ENCODE peak calls at places on chromosomes 4 and X, in six cellular contexts. E, V, W, Q, D and Y are unnamed samples.

GRCh38 chrX:102746134-102746584 is 25.6 kb downstream of the GPRASP3 start:
- DNase-seq in E (peak), V (no peak), W (peak), Q (no peak), D (peak), Y (no peak)

GRCh38 chr4:54225671-54226398 is 3.3 kb upstream of the PDGFRA start:
- DNase-seq in E (peak), V (no peak), W (no peak), Q (no peak), D (no peak), Y (peak)

GRCh38 chrX:136063340-136064079 is 78.3 kb downstream of the SLC9A6 start:
- DNase-seq in E (no peak), V (no peak), W (no peak), Q (no peak), D (no peak), Y (no peak)

GRCh38 chrX:31420711-31421151 is 348.9 kb upstream of the FTHL17 start:
- DNase-seq in E (no peak), V (no peak), W (no peak), Q (no peak), D (no peak), Y (no peak)

GRCh38 chr4:165780735-165781134 is 92.3 kb upstream of the TLL1 start:
- DNase-seq in E (no peak), V (no peak), W (no peak), Q (no peak), D (no peak), Y (no peak)

GRCh38 chr4:138775485-138775884 is 240.1 kb upstream of the NOCT start:
- DNase-seq in E (no peak), V (no peak), W (no peak), Q (no peak), D (no peak), Y (no peak)

GRCh38 chrX:133859336-133859735 is 126.1 kb downstream of the GPC3 start:
- DNase-seq in E (no peak), V (no peak), W (no peak), Q (no peak), D (no peak), Y (no peak)

GRCh38 chr4:142741995-142742394 is 104.1 kb downstream of the INPP4B start:
- DNase-seq in E (no peak), V (no peak), W (no peak), Q (no peak), D (no peak), Y (no peak)

GRCh38 chrX:38379088-38379487 is 26.7 kb downstream of the OTC start:
- DNase-seq in E (no peak), V (no peak), W (no peak), Q (no peak), D (no peak), Y (no peak)

GRCh38 chr4:183333983-183334382 is 11.8 kb upstream of the CLDN24 start:
- DNase-seq in E (no peak), V (no peak), W (no peak), Q (no peak), D (no peak), Y (no peak)

GRCh38 chrX:16465081-16465876 is 184.7 kb upstream of the S100G start:
- DNase-seq in E (no peak), V (no peak), W (no peak), Q (no peak), D (no peak), Y (no peak)

GRCh38 chr4:121070696-121071639 is 1.4 kb downstream of the NDNF start:
- DNase-seq in E (peak), V (peak), W (peak), Q (peak), D (no peak), Y (peak)

GRCh38 chrX:118254611-118255010 is 91.3 kb upstream of the WDR44 start:
- DNase-seq in E (peak), V (peak), W (peak), Q (peak), D (peak), Y (peak)

GRCh38 chr4:102524691-102525090 is 23.5 kb downstream of the NFKB1 start:
- DNase-seq in E (no peak), V (no peak), W (no peak), Q (no peak), D (no peak), Y (no peak)

GRCh38 chr4:1738410-1738809 is 17.1 kb downstream of the TACC3 start:
- DNase-seq in E (no peak), V (no peak), W (no peak), Q (no peak), D (no peak), Y (no peak)

GRCh38 chr4:155433636-155434360 is 57.0 kb upstream of the MAP9 start:
- DNase-seq in E (no peak), V (peak), W (no peak), Q (no peak), D (no peak), Y (no peak)

GRCh38 chr4:24433515-24434192 is 150.7 kb downstream of the DHX15 start:
- DNase-seq in E (no peak), V (no peak), W (no peak), Q (no peak), D (no peak), Y (no peak)